ENCODE peak calls at places on chromosomes 7 and 10, in seven cellular contexts. I, W, L, U, M, J and R are unnamed samples.
A peak's percentile ranks its signal among the peaks of the same experiment; 100 is the strongest.

GRCh38 chr7:148625342-148625741 is 34.8 kb downstream of the C7orf33 start:
- DNase-seq in I (no peak), W (no peak), L (no peak), U (no peak), M (no peak), J (no peak), R (no peak)

GRCh38 chr10:93352638-93353383 is 129.3 kb downstream of the MYOF start:
- DNase-seq in I (no peak), W (peak; percentile 60), L (no peak), U (peak; percentile 52), M (no peak), J (no peak), R (no peak)

GRCh38 chr7:151415375-151416112 is 5.7 kb upstream of the WDR86 start:
- DNase-seq in I (no peak), W (peak; percentile 91), L (no peak), U (peak; percentile 15), M (no peak), J (peak; percentile 55), R (no peak)

GRCh38 chr10:60236869-60237524 is 152.7 kb downstream of the ANK3 start:
- DNase-seq in I (no peak), W (peak; percentile 13), L (peak; percentile 95), U (no peak), M (peak; percentile 67), J (no peak), R (peak; percentile 24)

GRCh38 chr10:15433850-15434537 is 62.9 kb upstream of the FAM171A1 start:
- DNase-seq in I (no peak), W (peak; percentile 75), L (no peak), U (peak; percentile 46), M (no peak), J (no peak), R (no peak)

GRCh38 chr7:67311901-67312300 is 315.3 kb downstream of the TYW1 start:
- DNase-seq in I (no peak), W (peak; percentile 74), L (no peak), U (peak; percentile 90), M (no peak), J (no peak), R (no peak)

GRCh38 chr10:118592675-118593330 is 2.6 kb downstream of the PRLHR start:
- DNase-seq in I (no peak), W (no peak), L (no peak), U (no peak), M (no peak), J (peak; percentile 35), R (no peak)

GRCh38 chr10:89478739-89479116 is 56.7 kb downstream of the SLC16A12 start:
- DNase-seq in I (no peak), W (peak; percentile 70), L (no peak), U (peak; percentile 75), M (no peak), J (no peak), R (no peak)

GRCh38 chr10:14276200-14276599 is 54.5 kb downstream of the FRMD4A start:
- DNase-seq in I (no peak), W (no peak), L (peak; percentile 17), U (no peak), M (no peak), J (no peak), R (no peak)

GRCh38 chr10:1109795-1110673 is 53.8 kb downstream of the WDR37 start:
- DNase-seq in I (peak; percentile 52), W (peak; percentile 86), L (peak; percentile 53), U (peak; percentile 87), M (no peak), J (peak; percentile 46), R (peak; percentile 42)

GRCh38 chr10:49419005-49419404 is 23.1 kb upstream of the DRGX start:
- DNase-seq in I (no peak), W (no peak), L (no peak), U (no peak), M (no peak), J (peak; percentile 99), R (no peak)

GRCh38 chr10:15316877-15317464 is 54.1 kb downstream of the FAM171A1 start:
- DNase-seq in I (no peak), W (no peak), L (no peak), U (no peak), M (no peak), J (no peak), R (no peak)

GRCh38 chr10:30818854-30819253 is 189.3 kb upstream of the LYZL2 start:
- DNase-seq in I (no peak), W (peak; percentile 42), L (no peak), U (no peak), M (peak; percentile 83), J (no peak), R (peak; percentile 37)

GRCh38 chr7:151181011-151181431 is 6.0 kb downstream of the ASB10 start:
- DNase-seq in I (no peak), W (no peak), L (no peak), U (no peak), M (peak; percentile 58), J (no peak), R (no peak)

GRCh38 chr7:7257899-7258692 is 75.8 kb downstream of the C1GALT1 start:
- DNase-seq in I (no peak), W (no peak), L (peak; percentile 86), U (peak; percentile 5), M (no peak), J (no peak), R (no peak)

GRCh38 chr10:78925800-78926319 is 142.9 kb upstream of the ZMIZ1 start:
- DNase-seq in I (no peak), W (peak; percentile 97), L (no peak), U (peak; percentile 98), M (no peak), J (peak; percentile 97), R (no peak)

GRCh38 chr10:119253433-119254174 is 46.2 kb downstream of the GRK5 start:
- DNase-seq in I (no peak), W (peak; percentile 95), L (no peak), U (peak; percentile 96), M (peak; percentile 95), J (peak; percentile 80), R (peak; percentile 75)

DNA sequence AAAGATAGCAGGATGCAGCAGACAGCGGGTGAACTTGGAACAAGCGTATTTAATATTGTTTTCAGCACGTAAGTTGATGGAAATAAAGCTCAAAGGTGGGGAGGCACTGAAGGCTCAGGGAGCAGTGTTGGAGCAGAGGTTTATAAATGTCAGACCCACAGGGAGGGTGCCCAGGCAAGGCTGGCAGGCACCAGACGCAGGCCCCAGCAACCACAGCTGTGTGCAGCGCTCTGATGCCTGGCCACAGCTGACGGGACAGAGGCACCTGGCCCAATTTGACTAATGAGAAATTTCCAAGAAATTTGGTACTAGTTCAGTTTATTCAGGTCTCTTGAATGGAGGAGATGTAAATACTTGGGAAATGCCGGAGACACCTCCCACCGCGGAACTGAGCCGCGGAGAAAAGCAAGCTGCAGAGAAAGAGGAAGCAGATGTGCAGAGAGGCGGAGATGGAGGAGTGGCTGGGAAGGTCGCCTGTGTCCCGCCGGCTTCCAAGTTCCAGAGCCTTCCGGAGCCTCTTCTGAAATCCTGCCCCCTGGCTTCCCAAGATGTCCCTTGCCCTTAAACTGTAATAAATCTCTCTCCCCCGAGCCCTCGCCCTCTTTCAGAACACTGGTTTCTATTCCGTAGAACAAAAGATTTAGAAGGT is 38.3 kb upstream of the PLXNA4 start:
- DNase-seq in I (no peak), W (peak; percentile 60), L (no peak), U (no peak), M (no peak), J (no peak), R (peak; percentile 46)
- TF ChIP-seq CTCF in I (no peak), W (peak; percentile 29), L (no peak), U (no peak), M (no peak), J (no peak), R (peak; percentile 36)

DNA sequence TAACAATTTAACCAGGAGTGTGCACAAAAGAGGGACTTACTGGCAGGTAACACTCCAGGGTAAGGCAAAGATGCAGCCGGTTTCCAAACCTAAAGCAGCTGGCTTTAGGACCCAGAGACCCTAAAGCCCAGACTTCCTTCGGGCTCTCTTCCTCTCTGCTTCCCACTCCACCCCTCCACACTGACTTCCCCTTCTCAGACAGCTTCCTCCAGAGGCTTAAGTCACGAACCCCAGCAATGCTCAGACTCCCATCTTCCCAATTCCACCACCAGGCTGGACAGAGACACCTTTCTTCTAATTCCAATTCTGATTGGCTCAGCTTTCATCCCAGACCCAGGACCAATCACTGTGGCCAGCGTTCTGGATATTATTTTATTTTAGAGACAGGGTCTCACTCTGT is 24.8 kb downstream of the STYXL1 start:
- DNase-seq in I (no peak), W (no peak), L (no peak), U (no peak), M (no peak), J (no peak), R (no peak)
- H3K27ac ChIP-seq in I (no peak overlapping the region), W (no peak overlapping the region), L (no peak overlapping the region), U (no peak overlapping the region), M (no peak overlapping the region), J (no peak overlapping the region), R (no peak overlapping the region)

GRCh38 chr10:124611738-124612137 is 132.4 kb downstream of the FAM53B start:
- DNase-seq in I (peak; percentile 19), W (no peak), L (no peak), U (no peak), M (no peak), J (no peak), R (no peak)

GRCh38 chr10:124616040-124616835 is 127.9 kb downstream of the FAM53B start:
- DNase-seq in I (no peak), W (no peak), L (no peak), U (no peak), M (no peak), J (no peak), R (no peak)

GRCh38 chr10:124612611-124613498 is 131.3 kb downstream of the FAM53B start:
- DNase-seq in I (no peak), W (peak; percentile 56), L (no peak), U (peak; percentile 15), M (no peak), J (peak; percentile 84), R (no peak)

GRCh38 chr10:124615259-124615658 is 128.9 kb downstream of the FAM53B start:
- DNase-seq in I (no peak), W (no peak), L (no peak), U (no peak), M (no peak), J (no peak), R (no peak)

DNA sequence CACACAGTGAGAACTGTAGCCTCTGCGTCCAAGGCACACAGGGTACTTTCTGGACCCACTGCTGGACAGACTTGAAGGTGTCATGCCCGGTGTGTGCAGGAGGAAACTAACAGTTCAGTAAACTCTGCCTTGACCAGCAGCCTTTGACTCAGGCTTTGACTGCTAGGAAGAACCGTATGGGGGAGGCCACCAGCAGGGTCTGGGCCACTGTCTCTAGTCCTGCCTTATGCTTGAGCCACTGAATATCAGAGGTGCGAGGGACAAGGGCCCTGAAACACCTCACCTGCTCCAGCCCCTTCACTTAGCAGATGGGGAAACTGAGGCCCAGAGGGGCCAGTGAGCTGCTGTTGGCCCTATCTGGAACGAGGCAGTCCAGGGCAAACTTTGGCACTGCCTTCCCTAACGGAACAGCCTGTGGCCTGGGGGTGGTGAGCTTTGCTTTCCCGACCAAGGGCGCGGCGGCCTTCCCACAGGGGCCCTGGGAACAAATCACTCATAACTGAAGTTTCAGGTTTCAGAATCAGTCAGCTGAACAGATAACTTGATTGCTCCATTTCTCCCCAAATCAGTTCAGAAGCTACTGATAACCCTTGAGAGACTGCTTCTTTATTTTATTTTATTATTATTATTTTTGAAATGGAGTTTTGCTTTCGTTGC is 130.0 kb downstream of the FAM53B start:
- DNase-seq in I (no peak), W (no peak), L (peak; percentile 58), U (no peak), M (no peak), J (no peak), R (no peak)
- H3K4me1 ChIP-seq in I (peaks cover 46% of the 10 kb centered on the region), W (peaks cover 5% of the 10 kb centered on the region), L (peaks cover 57% of the 10 kb centered on the region), U (peaks cover 2% of the 10 kb centered on the region), M (peaks cover 6% of the 10 kb centered on the region), J (peaks cover 25% of the 10 kb centered on the region), R (peaks cover 42% of the 10 kb centered on the region)

GRCh38 chr7:93921607-93922446 is at the start of gene GNG11:
- DNase-seq in I (no peak), W (peak; percentile 87), L (no peak), U (peak; percentile 66), M (peak; percentile 88), J (no peak), R (peak; percentile 90)
- TF ChIP-seq CTCF in I (no peak), W (no peak), L (peak; percentile 21), U (no peak), M (no peak), J (no peak), R (no peak)